ENCODE peak calls at places on chromosomes 6 and 20, in five cellular contexts. D, O, Z, E and S are unnamed samples.

GRCh38 chr20:1663917-1664316 is 6.3 kb upstream of the SIRPG start:
- DNase-seq in Z (no peak), D (no peak), E (no peak), O (no peak), S (no peak)

GRCh38 chr6:166004491-166005275 is 163.0 kb downstream of the TBXT start:
- DNase-seq in E (no peak), O (no peak), Z (no peak), D (no peak), S (no peak)

GRCh38 chr6:156731436-156731835 is 45.7 kb upstream of the ARID1B start:
- DNase-seq in E (no peak), D (peak), Z (no peak), O (no peak), S (no peak)

GRCh38 chr6:159107451-159108260 is 61.5 kb upstream of the FNDC1 start:
- DNase-seq in D (no peak), E (peak), O (no peak), Z (peak), S (no peak)

GRCh38 chr20:1930165-1930564 is 35.0 kb downstream of the SIRPA start:
- DNase-seq in Z (no peak), O (no peak), D (no peak), E (no peak), S (no peak)

GRCh38 chr6:44627091-44627878 is 239.8 kb downstream of the CDC5L start:
- DNase-seq in E (no peak), Z (peak), D (no peak), O (peak), S (peak)

GRCh38 chr20:54650201-54650722 is 174.9 kb downstream of the DOK5 start:
- DNase-seq in O (no peak), E (no peak), Z (no peak), D (no peak), S (no peak)

GRCh38 chr6:166862287-166862977 is 93.9 kb downstream of the RNASET2 start:
- DNase-seq in Z (no peak), D (no peak), O (no peak), E (peak), S (no peak)

GRCh38 chr6:75376347-75377024 is 91.9 kb upstream of the TMEM30A start:
- DNase-seq in O (no peak), E (no peak), Z (no peak), D (peak), S (no peak)